ENCODE peak calls at places on chromosomes 4 and X, in seven cellular contexts. H is GM12878, M is upper lobe of left lung, R is transverse colon, D is SK-N-SH, I is suprapubic skin, A is breast epithelium. F is an unnamed sample. For H3K4me1, the result is how much of the 10 kb centered on the place peaks cover.

GRCh38 chr4:86011117-86011516 is 348.7 kb downstream of the MAPK10 start:
- DNase-seq in H (no peak), M (no peak), R (no peak), D (no peak), I (no peak), A (no peak), F (no peak)

GRCh38 chrX:125757794-125758564 is 408.1 kb downstream of the DCAF12L2 start:
- DNase-seq in H (no peak), M (no peak), R (no peak), D (no peak), I (no peak), A (no peak), F (no peak)

GRCh38 chr4:8044699-8045098 is 105.0 kb upstream of the AFAP1 start:
- DNase-seq in H (no peak), M (no peak), R (peak), D (no peak), I (no peak), A (no peak), F (no peak)

GRCh38 chr4:153176938-153177337 is 27.3 kb upstream of the TRIM2 start:
- DNase-seq in H (no peak), M (no peak), R (no peak), D (no peak), I (no peak), A (no peak), F (no peak)

GRCh38 chr4:112860731-112861377 is 188.6 kb upstream of the ANK2 start:
- DNase-seq in H (peak), M (no peak), R (no peak), D (no peak), I (no peak), A (no peak), F (no peak)

GRCh38 chr4:117996891-117997290 is 37.4 kb upstream of the NDST3 start:
- DNase-seq in H (no peak), M (no peak), R (no peak), D (no peak), I (no peak), A (no peak), F (no peak)

GRCh38 chrX:110992611-110993010 is 103.4 kb upstream of the PAK3 start:
- DNase-seq in H (no peak), M (peak), R (no peak), D (peak), I (no peak), A (no peak), F (no peak)

GRCh38 chr4:66062044-66062443 is 391.8 kb upstream of the EPHA5 start:
- DNase-seq in H (no peak), M (no peak), R (no peak), D (no peak), I (no peak), A (no peak), F (no peak)

GRCh38 chr4:144683516-144683915 is 37.6 kb downstream of the HHIP start:
- DNase-seq in H (no peak), M (no peak), R (no peak), D (no peak), I (no peak), A (no peak), F (no peak)

GRCh38 chr4:57102050-57102564 is 8.1 kb downstream of the IGFBP7 start:
- DNase-seq in H (no peak), M (no peak), R (peak), D (no peak), I (no peak), A (peak), F (no peak)

GRCh38 chrX:12076046-12076445 is 62.2 kb upstream of the FRMPD4 start:
- DNase-seq in H (no peak), M (no peak), R (no peak), D (no peak), I (no peak), A (no peak), F (no peak)

GRCh38 chr4:157634057-157634456 is 413.5 kb downstream of the GRIA2 start:
- DNase-seq in H (no peak), M (no peak), R (no peak), D (no peak), I (no peak), A (no peak), F (no peak)

GRCh38 chrX:45351478-45351877 is 150.8 kb upstream of the DIPK2B start:
- DNase-seq in H (no peak), M (no peak), R (no peak), D (no peak), I (no peak), A (no peak), F (no peak)

GRCh38 chr4:164192844-164193243 is 561.1 kb upstream of the SMIM31 start:
- DNase-seq in H (no peak), M (no peak), R (no peak), D (no peak), I (no peak), A (no peak), F (no peak)

GRCh38 chrX:12685541-12685940 is 105.7 kb upstream of the PRPS2 start:
- DNase-seq in H (no peak), M (no peak), R (no peak), D (no peak), I (no peak), A (no peak), F (no peak)

GRCh38 chr4:74777531-74777930 is 16.8 kb downstream of the BTC start:
- DNase-seq in H (no peak), M (no peak), R (no peak), D (no peak), I (no peak), A (no peak), F (no peak)

GRCh38 chrX:38192007-38192625 is 28.6 kb downstream of the SRPX start:
- DNase-seq in H (no peak), M (no peak), R (peak), D (peak), I (no peak), A (no peak), F (no peak)

GRCh38 chr4:55866973-55867574 is 13.6 kb downstream of the EXOC1 start:
- DNase-seq in H (peak), M (peak), R (no peak), D (peak), I (no peak), A (no peak), F (no peak)

GRCh38 chr4:64341711-64342110 is 67.5 kb downstream of the TECRL start:
- DNase-seq in H (no peak), M (no peak), R (no peak), D (no peak), I (no peak), A (no peak), F (no peak)

GRCh38 chr4:130359537-130359936 is 1263.6 kb downstream of the C4orf33 start:
- DNase-seq in H (no peak), M (no peak), R (no peak), D (peak), I (no peak), A (no peak), F (no peak)

GRCh38 chrX:13473666-13474516 is 95.5 kb upstream of the EGFL6 start:
- DNase-seq in H (peak), M (no peak), R (no peak), D (no peak), I (no peak), A (no peak), F (no peak)

GRCh38 chrX:129531132-129531531 is 7.8 kb upstream of the SMARCA1 start:
- DNase-seq in H (no peak), M (no peak), R (no peak), D (no peak), I (no peak), A (no peak), F (no peak)

GRCh38 chrX:129606918-129607317 is 47.8 kb downstream of the APLN start:
- DNase-seq in H (peak), M (peak), R (peak), D (peak), I (peak), A (peak), F (no peak)

GRCh38 chrX:150225266-150225665 is 137.9 kb upstream of the MAMLD1 start:
- DNase-seq in H (no peak), M (no peak), R (no peak), D (no peak), I (no peak), A (no peak), F (peak)

GRCh38 chr4:91447168-91447567 is 856.6 kb upstream of the GRID2 start:
- DNase-seq in H (no peak), M (no peak), R (no peak), D (no peak), I (no peak), A (no peak), F (no peak)

GRCh38 chr4:89558147-89558546 is 250.5 kb upstream of the GPRIN3 start:
- DNase-seq in H (no peak), M (no peak), R (no peak), D (no peak), I (no peak), A (no peak), F (no peak)

GRCh38 chrX:82029571-82030218 is 827.8 kb downstream of the SH3BGRL start:
- DNase-seq in H (no peak), M (no peak), R (no peak), D (no peak), I (no peak), A (no peak), F (no peak)

GRCh38 chr4:108830509-108831244 is 67.8 kb upstream of the ETNPPL start:
- DNase-seq in H (no peak), M (peak), R (peak), D (no peak), I (no peak), A (no peak), F (no peak)

GRCh38 chr4:140717313-140717712 is 38.9 kb downstream of the TBC1D9 start:
- DNase-seq in H (no peak), M (no peak), R (no peak), D (no peak), I (no peak), A (no peak), F (no peak)

GRCh38 chr4:140222175-140222574 is 68.2 kb upstream of the MAML3 start:
- DNase-seq in H (no peak), M (no peak), R (no peak), D (no peak), I (no peak), A (no peak), F (no peak)

GRCh38 chrX:114462266-114462665 is 121.6 kb upstream of the HTR2C start:
- DNase-seq in H (no peak), M (no peak), R (no peak), D (no peak), I (no peak), A (no peak), F (no peak)

GRCh38 chr4:41852229-41852628 is 83.0 kb upstream of the TMEM33 start:
- DNase-seq in H (no peak), M (no peak), R (no peak), D (no peak), I (no peak), A (no peak), F (no peak)

GRCh38 chr4:85368932-85369331 is 106.0 kb upstream of the ARHGAP24 start:
- DNase-seq in H (no peak), M (no peak), R (no peak), D (no peak), I (no peak), A (no peak), F (no peak)

GRCh38 chrX:70769659-70770232 is 138.8 kb downstream of the TEX11 start:
- DNase-seq in H (no peak), M (no peak), R (no peak), D (peak), I (no peak), A (no peak), F (no peak)

GRCh38 chr4:3781193-3781886 is 15.2 kb downstream of the ADRA2C start:
- DNase-seq in H (no peak), M (no peak), R (no peak), D (peak), I (no peak), A (no peak), F (no peak)

GRCh38 chr4:112213091-112213490 is 18.5 kb upstream of the AP1AR start:
- DNase-seq in H (no peak), M (no peak), R (peak), D (no peak), I (no peak), A (no peak), F (no peak)

GRCh38 chrX:134173541-134174272 is 63.3 kb upstream of the CCDC160 start:
- DNase-seq in H (no peak), M (no peak), R (no peak), D (peak), I (no peak), A (no peak), F (no peak)
- TF ChIP-seq POLR2AphosphoS5 in H (no peak), M (no peak), R (no peak), D (no peak), I (no peak), A (no peak), F (no peak)

DNA sequence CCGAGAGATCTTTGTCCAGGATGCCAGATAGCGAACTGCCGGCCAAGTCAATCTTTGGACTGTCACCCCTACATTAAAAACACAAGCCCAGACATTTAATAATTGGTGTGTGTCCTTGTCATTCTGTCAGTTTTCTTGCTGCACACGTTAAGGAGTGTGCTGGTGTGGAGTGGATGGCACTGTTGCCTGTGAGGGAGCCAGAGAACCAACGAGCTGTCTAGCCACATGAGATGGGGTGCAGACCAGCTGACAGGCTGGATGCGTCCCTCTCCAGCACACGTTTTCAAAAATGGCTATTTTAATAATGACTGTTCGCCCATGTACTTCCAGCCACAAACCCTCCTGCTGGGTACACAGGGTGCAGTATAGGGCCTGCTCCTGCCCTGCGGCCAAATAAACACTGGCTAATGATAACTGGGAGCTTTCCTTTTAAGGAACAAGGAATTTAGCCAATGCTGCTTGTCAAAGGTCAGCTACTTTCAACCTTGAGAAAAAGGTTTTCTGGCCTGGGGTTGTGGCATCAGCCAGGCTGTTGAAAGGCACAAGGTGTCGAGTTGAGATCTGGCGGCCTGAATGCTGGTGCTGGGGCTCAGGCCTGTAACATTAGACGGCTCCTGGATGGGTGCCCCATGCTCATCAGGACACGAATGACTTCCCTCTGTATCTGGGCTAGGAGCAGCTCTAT is 54.0 kb upstream of the MAP3K15 start:
- DNase-seq in H (no peak), M (no peak), R (no peak), D (no peak), I (no peak), A (no peak), F (no peak)
- H3K4me1 ChIP-seq in H (under half), M (under half), R (under half), D (under half), I (under half), A (under half), F (under half)

GRCh38 chrX:20019672-20020365 is 29.0 kb upstream of the BCLAF3 start:
- DNase-seq in H (no peak), M (no peak), R (no peak), D (no peak), I (no peak), A (no peak), F (no peak)

GRCh38 chrX:20011608-20012007 is 20.7 kb upstream of the BCLAF3 start:
- DNase-seq in H (no peak), M (no peak), R (no peak), D (no peak), I (no peak), A (no peak), F (no peak)

GRCh38 chrX:20016618-20016945 is 25.7 kb upstream of the BCLAF3 start:
- DNase-seq in H (no peak), M (no peak), R (no peak), D (no peak), I (no peak), A (no peak), F (no peak)

GRCh38 chrX:20015422-20015821 is 24.6 kb upstream of the BCLAF3 start:
- DNase-seq in H (no peak), M (no peak), R (no peak), D (no peak), I (no peak), A (no peak), F (no peak)

GRCh38 chrX:20015945-20016617 is 25.2 kb upstream of the BCLAF3 start:
- DNase-seq in H (no peak), M (no peak), R (no peak), D (no peak), I (no peak), A (no peak), F (no peak)
- TF ChIP-seq POLR2AphosphoS5 in H (no peak), M (no peak), R (no peak), D (no peak), I (no peak), A (no peak), F (no peak)

GRCh38 chr4:40193018-40193571 is 3.7 kb upstream of the RHOH start:
- DNase-seq in H (no peak), M (no peak), R (peak), D (no peak), I (no peak), A (no peak), F (no peak)

GRCh38 chr4:40195182-40196177 is 1.4 kb upstream of the RHOH start:
- DNase-seq in H (no peak), M (no peak), R (no peak), D (no peak), I (no peak), A (no peak), F (no peak)

GRCh38 chr4:40193578-40193977 is 3.3 kb upstream of the RHOH start:
- DNase-seq in H (no peak), M (no peak), R (no peak), D (no peak), I (no peak), A (no peak), F (peak)

GRCh38 chr4:40196260-40196659 is 571 bp upstream of the RHOH start:
- DNase-seq in H (no peak), M (no peak), R (no peak), D (no peak), I (no peak), A (no peak), F (peak)

GRCh38 chr4:40194602-40195161 is 2.1 kb upstream of the RHOH start:
- DNase-seq in H (no peak), M (no peak), R (peak), D (peak), I (no peak), A (peak), F (peak)
- H3K4me1 ChIP-seq in H (under half), M (under half), R (under half), D (under half), I (under half), A (under half), F (under half)

DNA sequence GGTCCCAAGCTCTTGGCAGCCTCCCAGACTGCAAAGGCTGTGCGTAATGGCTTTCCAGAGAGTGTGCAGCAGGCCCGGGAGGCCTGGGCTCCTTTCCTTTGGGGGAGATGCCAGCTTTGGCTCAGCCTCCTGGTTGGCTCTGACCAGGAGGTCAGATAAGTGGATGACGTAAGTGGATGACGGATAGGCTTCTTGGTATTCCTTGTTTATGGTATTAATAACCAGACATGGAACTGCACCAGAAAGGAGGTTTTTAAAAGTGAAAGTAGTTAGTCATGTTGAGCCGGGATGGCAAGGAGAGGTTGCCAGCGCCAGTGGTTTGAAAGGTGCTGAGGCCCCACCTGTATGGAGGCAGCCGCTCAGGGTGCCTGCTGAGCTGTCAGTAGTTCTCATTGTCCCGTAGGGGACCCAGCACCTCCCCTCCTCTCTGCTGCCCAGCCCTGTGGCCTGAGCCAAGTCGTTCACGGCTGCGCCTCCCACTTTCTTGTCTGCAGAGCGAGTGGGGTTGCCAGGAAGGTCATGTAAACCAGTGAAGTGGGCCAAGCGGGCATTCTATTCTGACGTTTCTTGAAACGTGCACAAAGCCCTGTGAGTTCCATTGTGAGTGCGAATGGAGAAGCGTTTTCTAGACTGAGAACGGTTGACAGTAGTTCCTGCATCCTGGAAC is 28.7 kb upstream of the STOX2 start:
- DNase-seq in H (no peak), M (peak), R (peak), D (peak), I (peak), A (peak), F (no peak)
- TF ChIP-seq POLR2AphosphoS5 in H (no peak), M (peak), R (no peak), D (no peak), I (no peak), A (no peak), F (no peak)

DNA sequence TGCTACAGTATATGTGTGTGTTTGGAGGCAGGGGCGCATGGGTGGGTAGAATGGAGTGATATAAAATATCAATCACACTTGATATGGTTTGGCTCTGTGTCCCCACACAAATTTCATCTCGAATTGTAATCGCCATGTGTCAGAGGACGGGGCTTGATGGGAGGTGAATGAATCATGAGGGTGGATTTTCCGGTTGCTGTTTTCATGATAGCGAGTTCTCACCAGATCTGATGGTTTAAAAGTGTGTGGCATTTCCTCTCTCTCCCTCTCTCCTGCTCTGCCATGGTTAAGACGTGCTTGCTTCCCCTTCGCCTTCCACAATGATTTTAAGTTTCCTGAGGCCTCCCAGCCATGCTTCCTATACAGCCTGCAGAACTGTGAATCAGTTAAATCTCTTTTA is 14.8 kb downstream of the SOWAHB start:
- DNase-seq in H (no peak), M (no peak), R (no peak), D (no peak), I (no peak), A (no peak), F (no peak)
- H3K4me1 ChIP-seq in H (under half), M (under half), R (under half), D (under half), I (under half), A (under half), F (under half)

DNA sequence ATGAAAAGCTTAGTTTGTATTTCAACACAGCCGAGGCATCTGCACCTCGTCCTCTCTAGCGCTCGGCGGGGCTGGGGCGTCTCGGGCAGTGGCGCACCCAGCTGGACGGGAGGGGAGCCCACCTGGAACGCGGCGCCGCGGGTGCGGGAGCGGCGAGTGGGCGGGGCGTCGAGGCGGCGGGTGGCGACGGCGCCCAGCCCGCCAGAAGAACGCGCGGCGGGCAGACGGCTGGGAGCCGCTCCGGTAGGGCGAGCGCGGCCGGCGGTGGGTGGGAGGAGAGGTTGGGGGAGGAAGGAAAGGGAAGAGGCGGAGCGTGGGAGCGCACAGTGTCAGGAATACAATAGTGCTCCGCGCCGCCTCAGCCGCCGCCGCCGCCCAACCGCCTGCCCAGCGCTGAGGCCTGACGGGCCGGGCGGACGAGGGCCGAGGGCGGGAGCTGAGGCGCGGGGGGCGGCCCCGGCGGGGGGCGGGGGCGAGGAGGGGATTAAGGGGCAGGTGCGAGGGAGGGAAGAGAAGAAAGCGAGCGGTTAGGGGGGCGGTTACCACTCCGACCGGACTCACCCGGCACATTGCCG is at the start of gene JADE3:
- DNase-seq in H (no peak), M (peak), R (peak), D (peak), I (peak), A (peak), F (no peak)
- TF ChIP-seq POLR2AphosphoS5 in H (no peak), M (no peak), R (peak), D (no peak), I (no peak), A (no peak), F (no peak)

F was measured in vagina.